ENCODE peak calls at places on chromosome 13, in eight cellular contexts. F, D, Z, S, H, K, E and U are unnamed samples.

GRCh38 chr13:48220592-48221300 is 12.3 kb upstream of the ITM2B start:
- DNase-seq in F (no peak), D (no peak), Z (peak; percentile 28), S (no peak), H (no peak), K (no peak), E (no peak), U (no peak)

GRCh38 chr13:22486490-22486889 is 694.3 kb upstream of the SGCG start:
- DNase-seq in F (no peak), D (no peak), Z (no peak), S (no peak), H (no peak), K (no peak), E (no peak), U (no peak)

GRCh38 chr13:113045214-113046007 is 60.2 kb upstream of the F7 start:
- DNase-seq in F (no peak), D (peak; percentile 32), Z (no peak), S (no peak), H (peak; percentile 25), K (no peak), E (no peak), U (no peak)

GRCh38 chr13:98279473-98280175 is 102.6 kb upstream of the RNF113B start:
- DNase-seq in F (peak; percentile 46), D (no peak), Z (no peak), S (no peak), H (no peak), K (no peak), E (peak; percentile 82), U (no peak)

GRCh38 chr13:31038834-31039552 is 106.5 kb downstream of the TEX26 start:
- DNase-seq in F (peak; percentile 72), D (no peak), Z (no peak), S (no peak), H (no peak), K (peak; percentile 25), E (no peak), U (no peak)

GRCh38 chr13:37412271-37412683 is 186.3 kb downstream of the POSTN start:
- DNase-seq in F (no peak), D (no peak), Z (no peak), S (no peak), H (no peak), K (peak; percentile 33), E (no peak), U (no peak)

GRCh38 chr13:75411924-75412537 is 69.9 kb downstream of the TBC1D4 start:
- DNase-seq in F (no peak), D (no peak), Z (no peak), S (no peak), H (no peak), K (no peak), E (no peak), U (no peak)

GRCh38 chr13:110340812-110341444 is 33.8 kb downstream of the COL4A2 start:
- DNase-seq in F (no peak), D (peak; percentile 83), Z (peak; percentile 14), S (peak; percentile 50), H (peak; percentile 79), K (peak; percentile 87), E (peak; percentile 85), U (no peak)

GRCh38 chr13:106349080-106349841 is 186.2 kb downstream of the EFNB2 start:
- DNase-seq in F (no peak), D (peak; percentile 14), Z (no peak), S (peak; percentile 22), H (peak; percentile 18), K (no peak), E (no peak), U (peak; percentile 62)

GRCh38 chr13:91482427-91482826 is 84.0 kb downstream of the GPC5 start:
- DNase-seq in F (no peak), D (no peak), Z (no peak), S (no peak), H (no peak), K (no peak), E (no peak), U (no peak)

GRCh38 chr13:113879506-113880360 is 15.9 kb upstream of the GAS6 start:
- DNase-seq in F (no peak), D (no peak), Z (no peak), S (no peak), H (peak; percentile 48), K (no peak), E (no peak), U (no peak)

GRCh38 chr13:27375686-27376326 is 48.6 kb upstream of the GTF3A start:
- DNase-seq in F (peak; percentile 58), D (peak; percentile 46), Z (peak; percentile 20), S (peak; percentile 81), H (peak; percentile 34), K (peak; percentile 76), E (no peak), U (peak; percentile 93)

GRCh38 chr13:61770697-61771096 is 355.0 kb upstream of the PCDH20 start:
- DNase-seq in F (no peak), D (no peak), Z (no peak), S (no peak), H (no peak), K (no peak), E (no peak), U (peak; percentile 5)

GRCh38 chr13:110493613-110494012 is 67.9 kb downstream of the RAB20 start:
- DNase-seq in F (no peak), D (no peak), Z (no peak), S (no peak), H (no peak), K (no peak), E (no peak), U (no peak)

GRCh38 chr13:110438211-110438610 is 123.3 kb downstream of the RAB20 start:
- DNase-seq in F (no peak), D (no peak), Z (no peak), S (no peak), H (no peak), K (no peak), E (no peak), U (no peak)

GRCh38 chr13:54367639-54368271 is 1339.1 kb downstream of the OLFM4 start:
- DNase-seq in F (no peak), D (no peak), Z (no peak), S (no peak), H (no peak), K (no peak), E (no peak), U (no peak)

GRCh38 chr13:71610876-71611275 is 256.1 kb downstream of the DACH1 start:
- DNase-seq in F (no peak), D (no peak), Z (no peak), S (no peak), H (no peak), K (no peak), E (no peak), U (no peak)

GRCh38 chr13:79386125-79386822 is 19.8 kb downstream of the RBM26 start:
- DNase-seq in F (no peak), D (no peak), Z (peak; percentile 23), S (no peak), H (no peak), K (no peak), E (no peak), U (no peak)

GRCh38 chr13:79392882-79393563 is 13.0 kb downstream of the RBM26 start:
- DNase-seq in F (no peak), D (no peak), Z (peak; percentile 49), S (no peak), H (no peak), K (peak; percentile 17), E (no peak), U (no peak)

GRCh38 chr13:79387853-79388252 is 18.2 kb downstream of the RBM26 start:
- DNase-seq in F (no peak), D (no peak), Z (no peak), S (no peak), H (no peak), K (no peak), E (no peak), U (no peak)

GRCh38 chr13:79385694-79386093 is 20.4 kb downstream of the RBM26 start:
- DNase-seq in F (no peak), D (no peak), Z (no peak), S (no peak), H (no peak), K (no peak), E (no peak), U (no peak)

GRCh38 chr13:79389031-79389430 is 17.0 kb downstream of the RBM26 start:
- DNase-seq in F (no peak), D (no peak), Z (no peak), S (no peak), H (no peak), K (no peak), E (no peak), U (no peak)
- H3K4me1 ChIP-seq in F (peaks cover 52% of the 10 kb centered on the region), D (peaks cover 61% of the 10 kb centered on the region), Z (peaks cover 71% of the 10 kb centered on the region), S (peaks cover 22% of the 10 kb centered on the region), H (peaks cover 64% of the 10 kb centered on the region), K (no peaks in the 10 kb centered on the region), E (peaks cover 84% of the 10 kb centered on the region), U (peaks cover 13% of the 10 kb centered on the region)

DNA sequence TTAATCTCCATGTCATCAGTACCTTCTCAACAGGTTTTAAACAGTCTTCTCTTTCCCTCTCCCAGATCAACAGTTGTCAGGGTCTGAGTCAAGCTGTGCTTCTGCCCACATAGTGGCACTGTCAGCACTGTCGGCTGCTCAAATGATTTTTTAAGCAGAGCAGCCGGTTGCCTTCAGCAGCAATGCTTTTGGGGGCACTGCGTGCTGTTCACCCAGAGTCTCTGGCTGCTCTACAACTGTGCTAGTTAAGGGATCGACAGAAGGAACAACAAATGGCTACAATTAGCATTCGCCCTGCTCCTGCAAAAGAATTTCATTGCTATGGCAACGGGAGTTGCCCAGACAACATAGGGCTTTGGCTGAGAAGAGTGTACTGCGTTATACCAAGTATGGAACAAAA is 412.9 kb downstream of the DIAPH3 start:
- DNase-seq in F (no peak), D (no peak), Z (no peak), S (peak; percentile 31), H (no peak), K (peak; percentile 76), E (no peak), U (peak; percentile 95)
- H3K4me3 ChIP-seq in F (no peak overlapping the region), D (no peak overlapping the region), Z (no peak overlapping the region), S (no peak overlapping the region), H (peak overlapping the region; percentile 22), K (no peak overlapping the region), E (no peak overlapping the region), U (peak overlapping the region; percentile 27)

GRCh38 chr13:32316030-32316344 is 679 bp downstream of the BRCA2 start:
- DNase-seq in F (no peak), D (no peak), Z (no peak), S (no peak), H (no peak), K (no peak), E (no peak), U (no peak)
- H3K4me1 ChIP-seq in F (peaks cover 26% of the 10 kb centered on the region), D (peaks cover 16% of the 10 kb centered on the region), Z (peaks cover 13% of the 10 kb centered on the region), S (peaks cover 4% of the 10 kb centered on the region), H (peaks cover 11% of the 10 kb centered on the region), K (peaks cover under 1% of the 10 kb centered on the region), E (peaks cover 8% of the 10 kb centered on the region), U (no peaks in the 10 kb centered on the region)

DNA sequence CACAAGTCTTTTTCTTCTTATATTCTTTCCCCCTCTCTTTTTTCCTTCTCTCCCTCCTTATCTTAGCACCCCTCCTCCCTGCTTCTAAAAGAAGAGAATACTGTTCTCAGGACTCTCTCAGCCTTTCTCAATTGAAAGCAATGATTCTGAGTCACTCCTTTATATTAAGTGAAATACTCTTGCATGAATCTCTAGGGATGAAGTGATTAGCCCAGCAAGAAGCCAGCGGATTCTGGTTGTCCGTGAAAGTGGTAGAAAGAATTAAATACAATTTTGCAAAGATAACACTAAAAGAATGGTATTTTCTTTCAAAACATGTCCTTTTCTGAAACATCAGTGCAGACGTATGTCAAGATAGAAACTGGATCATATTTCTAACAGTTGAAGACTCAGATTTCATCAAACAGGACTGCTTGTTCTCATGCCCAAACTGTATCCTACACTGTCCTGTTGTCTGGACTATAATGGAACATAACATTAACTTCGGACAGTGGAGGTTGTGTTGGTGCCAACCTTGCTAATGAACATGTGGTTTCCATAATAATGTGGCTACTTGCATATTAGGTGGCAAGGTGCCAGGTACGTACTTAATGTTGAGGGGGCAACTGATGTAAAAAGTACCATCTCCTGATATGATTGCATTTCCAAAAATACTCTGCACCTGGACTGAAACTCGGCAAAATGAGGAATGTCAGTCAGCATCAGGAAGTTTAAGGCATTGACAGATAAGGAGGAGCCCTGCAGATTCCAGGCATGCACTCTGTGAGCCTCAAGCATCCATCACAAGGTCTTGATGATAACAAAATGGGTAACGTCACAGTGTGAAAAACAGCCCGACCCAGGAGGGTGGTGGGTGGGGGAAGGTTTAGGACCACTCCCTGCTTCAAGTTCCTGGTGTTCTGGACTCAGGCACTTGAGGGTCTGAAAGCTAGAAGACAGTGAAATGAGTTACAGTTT is 357.2 kb downstream of the DLEU7 start:
- DNase-seq in F (no peak), D (no peak), Z (no peak), S (no peak), H (no peak), K (peak; percentile 57), E (no peak), U (no peak)
- H3K4me3 ChIP-seq in F (no peak overlapping the region), D (no peak overlapping the region), Z (no peak overlapping the region), S (no peak overlapping the region), H (no peak overlapping the region), K (no peak overlapping the region), E (no peak overlapping the region), U (no peak overlapping the region)